ENCODE peak calls at places on chromosomes 13 and 19, in six cellular contexts. S, A, Y, E, J and W are unnamed samples.

GRCh38 chr13:21674271-21675009 is 3.6 kb downstream of the FGF9 start:
- DNase-seq in A (no peak), S (peak), E (no peak), Y (no peak), J (peak), W (peak)

GRCh38 chr13:99666146-99666805 is 165.0 kb downstream of the TM9SF2 start:
- DNase-seq in J (no peak), S (peak), A (no peak), E (no peak), Y (no peak), W (no peak)

GRCh38 chr19:34215006-34215665 is 39.2 kb upstream of the GARRE1 start:
- DNase-seq in E (no peak), S (no peak), J (no peak), A (no peak), Y (no peak), W (no peak)

GRCh38 chr19:21098291-21098690 is 16.3 kb downstream of the ZNF714 start:
- DNase-seq in J (no peak), Y (no peak), S (no peak), E (no peak), A (no peak), W (no peak)

GRCh38 chr19:53394522-53394973 is 401 bp upstream of the ZNF765 start:
- DNase-seq in E (peak), A (peak), J (peak), Y (no peak), S (no peak), W (no peak)

GRCh38 chr13:37348916-37349653 is 243.6 kb upstream of the CSNK1A1L start:
- DNase-seq in S (no peak), E (no peak), A (no peak), Y (no peak), J (no peak), W (no peak)

GRCh38 chr13:113184568-113185440 is 23.7 kb downstream of the PCID2 start:
- DNase-seq in Y (no peak), E (no peak), S (no peak), A (no peak), J (no peak), W (no peak)

GRCh38 chr13:107835339-107836018 is 379.9 kb downstream of the LIG4 start:
- DNase-seq in S (no peak), Y (no peak), J (no peak), A (no peak), E (no peak), W (no peak)

GRCh38 chr13:43298799-43299198 is 275.4 kb downstream of the DNAJC15 start:
- DNase-seq in S (no peak), J (no peak), Y (no peak), A (no peak), E (no peak), W (no peak)

GRCh38 chr19:33296473-33297060 is 5.8 kb downstream of the CEBPA start:
- DNase-seq in J (no peak), S (no peak), Y (no peak), E (no peak), A (no peak), W (no peak)

GRCh38 chr13:23510544-23510916 is 59.7 kb upstream of the TNFRSF19 start:
- DNase-seq in E (no peak), A (no peak), S (no peak), Y (no peak), J (no peak), W (no peak)

DNA sequence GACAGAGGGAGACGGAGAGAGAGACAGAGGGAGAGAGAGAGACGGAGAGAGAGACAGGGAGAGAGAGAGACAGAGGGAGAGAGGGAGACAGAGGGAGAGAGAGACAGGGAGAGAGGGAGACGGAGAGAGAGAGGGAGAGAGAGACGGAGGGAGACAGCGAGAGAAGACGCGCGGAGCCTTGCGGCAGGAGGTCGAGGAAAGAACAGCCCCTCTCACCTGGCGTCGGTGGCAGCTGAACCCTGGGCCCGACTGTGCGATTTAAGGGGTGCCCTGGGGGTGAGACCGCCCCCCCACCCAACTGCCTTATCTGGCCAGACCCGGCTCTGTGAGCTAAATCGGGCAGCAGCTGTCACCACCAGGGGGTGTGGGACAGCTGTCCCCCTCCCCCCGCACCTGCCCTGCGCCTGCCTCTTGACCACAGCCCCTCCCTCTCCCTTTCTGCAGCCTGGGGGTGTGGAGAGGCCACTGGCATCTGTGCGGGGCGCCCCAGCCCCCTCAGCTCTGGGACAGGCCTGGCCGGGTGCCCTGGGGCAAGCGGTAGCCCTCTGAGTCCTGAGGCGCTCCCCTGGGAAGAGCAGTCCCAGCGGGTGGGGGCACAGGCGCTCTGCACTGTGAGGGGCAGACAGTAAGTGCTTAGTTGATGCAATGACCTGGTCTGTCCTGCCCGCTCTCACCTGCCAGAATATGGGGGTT is 10.8 kb downstream of the JOSD2 start:
- DNase-seq in S (peak), Y (no peak), J (peak), E (no peak), A (no peak), W (no peak)
- TF ChIP-seq POLR2A in S (no peak), Y (no peak), J (no peak), E (no peak), A (no peak), W (no peak)

DNA sequence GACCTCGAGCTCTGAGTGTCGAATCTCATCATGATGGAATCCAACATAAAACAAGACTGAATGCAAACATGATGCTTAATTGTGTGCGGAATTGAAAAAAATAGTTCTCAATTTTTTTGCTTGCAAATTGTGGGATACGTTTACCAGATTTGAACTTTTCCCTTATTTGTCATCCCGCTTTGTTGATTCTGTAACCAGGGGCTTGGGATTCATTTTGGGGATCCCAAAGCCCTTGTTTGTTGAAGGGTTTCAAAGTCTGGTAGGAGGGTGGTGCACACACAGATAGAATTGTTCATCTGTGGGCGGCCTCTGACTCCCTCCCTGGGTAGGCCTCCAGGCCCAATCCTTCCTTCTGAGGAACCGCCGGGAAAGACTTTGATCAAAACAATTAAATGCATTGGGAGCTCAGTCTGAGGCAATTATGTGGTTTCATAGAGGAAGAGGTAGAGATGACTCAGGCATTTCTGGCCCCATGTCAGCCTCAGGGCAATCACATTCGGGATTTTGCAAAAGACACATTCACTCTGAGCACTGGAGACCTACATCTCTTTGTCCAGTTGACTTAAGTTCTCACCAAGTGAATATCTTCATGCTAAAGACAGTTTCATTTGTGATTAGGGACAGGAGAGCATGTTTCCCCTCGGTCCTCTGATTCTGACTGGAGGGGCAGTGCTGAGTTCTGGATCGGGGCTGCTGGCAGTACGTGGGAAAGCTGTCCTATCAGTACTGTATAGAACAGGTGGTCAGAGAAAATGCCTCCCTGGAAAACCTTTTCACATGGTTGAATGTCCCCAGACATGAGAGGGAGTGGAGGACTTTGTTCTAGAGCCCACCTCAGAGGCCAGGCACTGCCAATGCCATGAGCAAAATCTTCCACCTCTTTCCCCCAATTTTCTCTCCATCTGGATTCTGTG is 27.8 kb upstream of the IGFL4 start:
- DNase-seq in A (no peak), S (no peak), J (no peak), E (peak), Y (no peak), W (no peak)
- TF ChIP-seq TAF1 in A (no peak), S (no peak), J (no peak), E (no peak), Y (no peak), W (no peak)

GRCh38 chr19:512548-513365 is 5.5 kb downstream of the TPGS1 start:
- DNase-seq in Y (no peak), A (no peak), J (no peak), S (peak), E (no peak), W (no peak)
- TF ChIP-seq POLR2AphosphoS5 in Y (no peak), A (no peak), J (no peak), S (no peak), E (no peak), W (no peak)

GRCh38 chr19:45863335-45863839 is 440 bp upstream of the SYMPK start:
- DNase-seq in E (no peak), J (no peak), Y (no peak), A (no peak), S (no peak), W (no peak)

GRCh38 chr19:45862564-45863334 is at the start of gene SYMPK:
- DNase-seq in Y (peak), J (peak), S (peak), A (peak), E (peak), W (peak)

GRCh38 chr19:45864629-45865082 is 530 bp downstream of the FOXA3 start:
- DNase-seq in S (peak), Y (no peak), J (no peak), A (no peak), E (no peak), W (no peak)

GRCh38 chr19:45865269-45865948 is 1.3 kb downstream of the FOXA3 start:
- DNase-seq in J (no peak), Y (no peak), S (peak), A (no peak), E (no peak), W (no peak)

DNA sequence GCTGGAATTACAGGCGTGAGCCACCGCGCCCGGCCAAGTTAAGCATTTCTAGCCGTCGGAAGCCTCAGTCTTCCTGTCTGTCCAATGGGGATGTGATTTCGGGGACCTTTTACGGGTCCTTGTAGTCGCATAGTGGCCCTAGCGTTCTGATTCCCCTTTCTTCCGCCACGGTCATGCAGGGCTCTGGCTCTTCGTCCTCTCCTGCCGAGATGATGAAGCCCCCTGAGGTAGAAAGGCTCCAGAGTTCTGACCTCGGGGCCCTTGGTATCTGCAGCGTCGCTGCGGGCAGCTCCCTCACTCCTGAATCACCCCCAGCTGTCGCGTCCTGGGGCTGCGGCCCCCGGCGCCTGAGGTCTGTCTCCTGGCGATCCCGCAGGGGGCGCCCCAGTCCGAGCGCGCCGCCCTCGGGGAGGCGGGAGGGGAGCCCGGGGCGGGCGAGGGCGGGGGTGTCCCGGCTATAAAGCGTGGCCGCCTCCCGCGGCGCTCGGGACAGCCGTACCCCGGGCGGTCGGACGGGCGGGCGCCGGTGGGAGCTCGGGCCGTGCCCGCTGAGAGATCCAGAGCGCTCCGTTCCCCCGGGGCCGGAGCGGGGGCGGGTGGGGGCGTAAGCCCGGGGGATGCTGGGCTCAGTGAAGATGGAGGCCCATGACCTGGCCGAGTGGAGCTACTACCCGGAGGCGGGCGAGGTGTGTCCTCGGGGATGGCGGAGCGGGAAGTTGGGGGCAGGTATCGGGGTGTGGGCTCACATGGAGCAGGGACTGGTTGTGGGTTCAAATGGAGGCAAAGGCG is at the start of gene FOXA3:
- DNase-seq in A (no peak), J (peak), S (peak), Y (peak), E (peak), W (peak)
- TF ChIP-seq POLR2A in A (peak), J (no peak), S (peak), Y (no peak), E (peak), W (no peak)

GRCh38 chr13:91546865-91547264 is 148.4 kb downstream of the GPC5 start:
- DNase-seq in J (no peak), E (no peak), Y (no peak), A (no peak), S (no peak), W (no peak)

GRCh38 chr13:91540157-91540736 is 141.8 kb downstream of the GPC5 start:
- DNase-seq in A (no peak), E (no peak), Y (no peak), S (no peak), J (peak), W (no peak)

GRCh38 chr13:91539458-91540156 is 141.2 kb downstream of the GPC5 start:
- DNase-seq in J (no peak), A (no peak), S (no peak), E (no peak), Y (no peak), W (no peak)

GRCh38 chr13:91544723-91545122 is 146.3 kb downstream of the GPC5 start:
- DNase-seq in S (no peak), J (no peak), E (peak), Y (no peak), A (no peak), W (no peak)
- TF ChIP-seq TAF1 in S (no peak), J (no peak), E (no peak), Y (no peak), A (no peak), W (no peak)

GRCh38 chr19:39130337-39131254 is 5.0 kb downstream of the PAK4 start:
- DNase-seq in E (no peak), A (no peak), Y (no peak), J (no peak), S (no peak), W (no peak)
- TF ChIP-seq POLR2AphosphoS5 in E (no peak), A (no peak), Y (no peak), J (no peak), S (no peak), W (no peak)

DNA sequence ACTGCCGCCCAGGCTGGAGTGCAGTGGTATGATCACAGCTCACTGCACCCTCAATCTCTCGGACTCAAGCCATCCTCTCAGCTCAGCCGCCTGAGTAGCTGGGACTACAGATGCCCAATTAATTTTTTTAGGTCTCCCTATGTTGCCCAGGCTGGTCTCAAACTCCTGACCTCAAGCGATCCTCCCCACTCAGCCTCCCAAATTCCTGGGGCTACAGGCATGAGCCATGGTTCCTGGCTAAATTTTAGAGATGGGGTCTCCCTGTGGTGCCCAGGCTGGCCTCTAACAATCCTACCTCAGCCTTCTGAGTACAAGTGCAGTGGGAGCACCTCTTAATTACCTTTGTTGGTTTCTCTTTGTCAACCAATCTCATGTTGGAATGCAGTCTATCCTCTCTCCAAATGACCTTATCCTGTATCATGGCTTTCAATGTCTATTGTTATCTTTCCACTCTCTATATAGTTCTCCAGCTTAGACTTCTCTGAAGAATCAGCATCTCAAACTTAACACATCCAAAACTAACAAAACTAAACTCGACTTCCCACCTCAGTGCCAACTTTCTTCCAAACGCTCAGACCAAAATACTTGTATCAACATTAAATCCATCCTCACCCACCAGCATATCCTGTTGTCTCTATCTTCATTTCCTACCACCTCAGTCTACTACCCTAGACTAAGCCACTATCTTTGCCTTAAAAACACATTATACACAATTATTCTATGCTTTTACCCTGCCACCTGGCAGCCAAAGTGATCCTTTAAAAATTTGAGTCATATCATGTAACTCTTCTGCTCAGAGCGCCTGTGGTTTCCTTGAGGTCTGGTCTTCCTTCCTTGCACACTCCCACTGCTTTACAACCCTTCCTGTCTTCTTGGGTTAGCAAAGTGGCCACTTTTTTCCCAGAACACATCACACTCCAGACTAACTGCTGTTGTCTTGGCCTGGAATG is 6.7 kb downstream of the TPT1 start:
- DNase-seq in E (no peak), S (no peak), A (no peak), Y (no peak), J (no peak), W (no peak)
- TF ChIP-seq POLR2A in E (peak), S (peak), A (no peak), Y (peak), J (peak), W (no peak)

DNA sequence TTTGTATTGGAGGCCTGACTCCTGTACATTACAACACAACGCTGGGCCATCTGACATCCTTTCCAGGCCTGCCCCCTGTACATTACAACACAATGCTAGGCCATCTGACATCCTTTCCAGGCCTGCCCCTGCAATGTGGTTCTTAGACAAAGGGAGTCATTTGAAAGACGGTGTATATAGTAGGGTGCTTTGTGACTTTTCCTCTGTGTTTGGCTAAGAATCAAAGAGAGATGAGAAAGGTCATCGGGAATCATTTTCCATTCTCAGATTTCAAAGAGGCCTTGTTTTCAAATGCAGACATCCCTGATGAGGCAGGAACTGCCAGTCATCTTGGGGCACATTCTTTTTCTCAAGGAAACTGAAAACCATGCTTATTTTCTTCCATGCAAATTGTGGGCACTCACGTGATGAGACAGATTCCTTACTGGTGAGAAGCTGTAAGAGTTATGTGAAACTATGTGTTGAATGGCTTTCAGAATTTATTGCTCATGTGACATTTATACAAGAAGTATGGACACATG is 551.6 kb downstream of the MYO16 start:
- DNase-seq in J (no peak), S (no peak), A (no peak), E (peak), Y (no peak), W (no peak)
- TF ChIP-seq TAF1 in J (no peak), S (no peak), A (no peak), E (no peak), Y (no peak), W (no peak)

GRCh38 chr13:106102776-106103175 is 432.7 kb downstream of the EFNB2 start:
- DNase-seq in E (no peak), A (no peak), J (no peak), Y (no peak), S (no peak), W (no peak)

GRCh38 chr13:106101201-106101600 is 434.3 kb downstream of the EFNB2 start:
- DNase-seq in A (no peak), J (no peak), S (no peak), Y (no peak), E (no peak), W (no peak)

GRCh38 chr13:106103779-106104178 is 431.7 kb downstream of the EFNB2 start:
- DNase-seq in Y (no peak), J (no peak), A (no peak), S (no peak), E (no peak), W (no peak)

GRCh38 chr13:106105153-106105552 is 430.3 kb downstream of the EFNB2 start:
- DNase-seq in A (no peak), J (no peak), Y (no peak), E (no peak), S (no peak), W (no peak)

GRCh38 chr13:106104281-106104901 is 431.1 kb downstream of the EFNB2 start:
- DNase-seq in A (no peak), S (no peak), J (no peak), E (no peak), Y (no peak), W (no peak)
- TF ChIP-seq POLR2AphosphoS5 in A (no peak), S (no peak), J (no peak), E (no peak), Y (no peak), W (no peak)

GRCh38 chr13:51976890-51977289 is 34.4 kb downstream of the ATP7B start:
- DNase-seq in E (no peak), Y (no peak), S (no peak), J (no peak), A (no peak), W (no peak)
- TF ChIP-seq POLR2A in E (no peak), Y (no peak), S (no peak), J (no peak), A (no peak), W (no peak)